ENCODE peak calls at places on chromosome 2, in four cellular contexts. One of them, this sample, is unnamed.

GRCh38 chr2:131034122-131035051 is 58.9 kb downstream of the FAM168B start:
- DNase-seq in cardiac fibroblast: peak; percentile 31
- DNase-seq in HCT116: no peak
- DNase-seq in stimulated activated CD8-positive, alpha-beta memory T cell treated with anti-CD3 and anti-CD28 coated beads, Interleukin-4, amount 100 ng/mL, for 24 hours: no peak
- DNase-seq in this sample: peak; percentile 47

GRCh38 chr2:16281451-16282330 is 341.3 kb downstream of the MYCN start:
- DNase-seq in cardiac fibroblast: peak; percentile 16
- DNase-seq in HCT116: peak; percentile 10
- DNase-seq in stimulated activated CD8-positive, alpha-beta memory T cell treated with anti-CD3 and anti-CD28 coated beads, Interleukin-4, amount 100 ng/mL, for 24 hours: no peak
- DNase-seq in this sample: no peak

GRCh38 chr2:233061591-233062446 is 1.7 kb downstream of the INPP5D start:
- DNase-seq in cardiac fibroblast: peak; percentile 18
- DNase-seq in HCT116: no peak
- DNase-seq in stimulated activated CD8-positive, alpha-beta memory T cell treated with anti-CD3 and anti-CD28 coated beads, Interleukin-4, amount 100 ng/mL, for 24 hours: no peak
- DNase-seq in this sample: no peak

GRCh38 chr2:238387376-238387775 is 39.4 kb upstream of the ASB1 start:
- DNase-seq in cardiac fibroblast: peak; percentile 64
- DNase-seq in HCT116: no peak
- DNase-seq in stimulated activated CD8-positive, alpha-beta memory T cell treated with anti-CD3 and anti-CD28 coated beads, Interleukin-4, amount 100 ng/mL, for 24 hours: no peak
- DNase-seq in this sample: no peak

GRCh38 chr2:164841719-164842623 is at the start of gene COBLL1:
- DNase-seq in cardiac fibroblast: peak; percentile 61
- DNase-seq in HCT116: peak; percentile 71
- DNase-seq in stimulated activated CD8-positive, alpha-beta memory T cell treated with anti-CD3 and anti-CD28 coated beads, Interleukin-4, amount 100 ng/mL, for 24 hours: peak; percentile 5
- DNase-seq in this sample: peak; percentile 52

GRCh38 chr2:101614127-101614759 is 83.3 kb upstream of the MAP4K4 start:
- DNase-seq in cardiac fibroblast: no peak
- DNase-seq in HCT116: no peak
- DNase-seq in stimulated activated CD8-positive, alpha-beta memory T cell treated with anti-CD3 and anti-CD28 coated beads, Interleukin-4, amount 100 ng/mL, for 24 hours: no peak
- DNase-seq in this sample: no peak

GRCh38 chr2:57180042-57180567 is 866.5 kb upstream of the VRK2 start:
- DNase-seq in cardiac fibroblast: peak; percentile 11
- DNase-seq in HCT116: no peak
- DNase-seq in stimulated activated CD8-positive, alpha-beta memory T cell treated with anti-CD3 and anti-CD28 coated beads, Interleukin-4, amount 100 ng/mL, for 24 hours: no peak
- DNase-seq in this sample: no peak

GRCh38 chr2:80364511-80365212 is 60.1 kb upstream of the LRRTM1 start:
- DNase-seq in cardiac fibroblast: no peak
- DNase-seq in HCT116: no peak
- DNase-seq in stimulated activated CD8-positive, alpha-beta memory T cell treated with anti-CD3 and anti-CD28 coated beads, Interleukin-4, amount 100 ng/mL, for 24 hours: no peak
- DNase-seq in this sample: no peak

GRCh38 chr2:86218124-86218523 is 18.9 kb downstream of the MRPL35 start:
- DNase-seq in cardiac fibroblast: no peak
- DNase-seq in HCT116: no peak
- DNase-seq in stimulated activated CD8-positive, alpha-beta memory T cell treated with anti-CD3 and anti-CD28 coated beads, Interleukin-4, amount 100 ng/mL, for 24 hours: no peak
- DNase-seq in this sample: no peak

GRCh38 chr2:232781765-232782164 is 5.4 kb upstream of the KCNJ13 start:
- DNase-seq in cardiac fibroblast: peak; percentile 20
- DNase-seq in HCT116: no peak
- DNase-seq in stimulated activated CD8-positive, alpha-beta memory T cell treated with anti-CD3 and anti-CD28 coated beads, Interleukin-4, amount 100 ng/mL, for 24 hours: peak; percentile 1
- DNase-seq in this sample: no peak

GRCh38 chr2:112155331-112156151 is 17.4 kb downstream of the FBLN7 start:
- DNase-seq in cardiac fibroblast: no peak
- DNase-seq in HCT116: no peak
- DNase-seq in stimulated activated CD8-positive, alpha-beta memory T cell treated with anti-CD3 and anti-CD28 coated beads, Interleukin-4, amount 100 ng/mL, for 24 hours: no peak
- DNase-seq in this sample: no peak

GRCh38 chr2:10522726-10523405 is 74.7 kb upstream of the ODC1 start:
- DNase-seq in cardiac fibroblast: no peak
- DNase-seq in HCT116: no peak
- DNase-seq in stimulated activated CD8-positive, alpha-beta memory T cell treated with anti-CD3 and anti-CD28 coated beads, Interleukin-4, amount 100 ng/mL, for 24 hours: no peak
- DNase-seq in this sample: no peak

GRCh38 chr2:42316910-42317309 is 44.1 kb downstream of the COX7A2L start:
- DNase-seq in cardiac fibroblast: no peak
- DNase-seq in HCT116: no peak
- DNase-seq in stimulated activated CD8-positive, alpha-beta memory T cell treated with anti-CD3 and anti-CD28 coated beads, Interleukin-4, amount 100 ng/mL, for 24 hours: no peak
- DNase-seq in this sample: no peak

GRCh38 chr2:112924348-112924747 is 13.4 kb downstream of the IL37 start:
- DNase-seq in cardiac fibroblast: no peak
- DNase-seq in HCT116: no peak
- DNase-seq in stimulated activated CD8-positive, alpha-beta memory T cell treated with anti-CD3 and anti-CD28 coated beads, Interleukin-4, amount 100 ng/mL, for 24 hours: no peak
- DNase-seq in this sample: no peak

GRCh38 chr2:177772529-177772928 is 300.0 kb downstream of the PDE11A start:
- DNase-seq in cardiac fibroblast: peak; percentile 54
- DNase-seq in HCT116: peak; percentile 39
- DNase-seq in stimulated activated CD8-positive, alpha-beta memory T cell treated with anti-CD3 and anti-CD28 coated beads, Interleukin-4, amount 100 ng/mL, for 24 hours: no peak
- DNase-seq in this sample: no peak

GRCh38 chr2:195051401-195051800 is 605.6 kb upstream of the SLC39A10 start:
- DNase-seq in cardiac fibroblast: no peak
- DNase-seq in HCT116: no peak
- DNase-seq in stimulated activated CD8-positive, alpha-beta memory T cell treated with anti-CD3 and anti-CD28 coated beads, Interleukin-4, amount 100 ng/mL, for 24 hours: no peak
- DNase-seq in this sample: no peak

GRCh38 chr2:11094021-11094810 is 61.1 kb upstream of the SLC66A3 start:
- DNase-seq in cardiac fibroblast: no peak
- DNase-seq in HCT116: no peak
- DNase-seq in stimulated activated CD8-positive, alpha-beta memory T cell treated with anti-CD3 and anti-CD28 coated beads, Interleukin-4, amount 100 ng/mL, for 24 hours: no peak
- DNase-seq in this sample: no peak

GRCh38 chr2:2788076-2788475 is 457.0 kb upstream of the MYT1L start:
- DNase-seq in cardiac fibroblast: no peak
- DNase-seq in HCT116: no peak
- DNase-seq in stimulated activated CD8-positive, alpha-beta memory T cell treated with anti-CD3 and anti-CD28 coated beads, Interleukin-4, amount 100 ng/mL, for 24 hours: no peak
- DNase-seq in this sample: no peak

GRCh38 chr2:68466361-68466777 is 725 bp downstream of the FBXO48 start:
- DNase-seq in cardiac fibroblast: peak; percentile 56
- DNase-seq in HCT116: no peak
- DNase-seq in stimulated activated CD8-positive, alpha-beta memory T cell treated with anti-CD3 and anti-CD28 coated beads, Interleukin-4, amount 100 ng/mL, for 24 hours: peak; percentile 34
- DNase-seq in this sample: no peak

GRCh38 chr2:40227200-40227599 is 224.7 kb downstream of the SLC8A1 start:
- DNase-seq in cardiac fibroblast: no peak
- DNase-seq in HCT116: no peak
- DNase-seq in stimulated activated CD8-positive, alpha-beta memory T cell treated with anti-CD3 and anti-CD28 coated beads, Interleukin-4, amount 100 ng/mL, for 24 hours: no peak
- DNase-seq in this sample: no peak

GRCh38 chr2:46298522-46299351 is 1.5 kb downstream of the EPAS1 start:
- DNase-seq in cardiac fibroblast: peak; percentile 76
- DNase-seq in HCT116: no peak
- DNase-seq in stimulated activated CD8-positive, alpha-beta memory T cell treated with anti-CD3 and anti-CD28 coated beads, Interleukin-4, amount 100 ng/mL, for 24 hours: no peak
- DNase-seq in this sample: peak; percentile 68

GRCh38 chr2:217331577-217332139 is 471.8 kb upstream of the TNP1 start:
- DNase-seq in cardiac fibroblast: peak; percentile 71
- DNase-seq in HCT116: no peak
- DNase-seq in stimulated activated CD8-positive, alpha-beta memory T cell treated with anti-CD3 and anti-CD28 coated beads, Interleukin-4, amount 100 ng/mL, for 24 hours: no peak
- DNase-seq in this sample: no peak

GRCh38 chr2:215319500-215319899 is 7.6 kb downstream of the ATIC start:
- DNase-seq in cardiac fibroblast: no peak
- DNase-seq in HCT116: no peak
- DNase-seq in stimulated activated CD8-positive, alpha-beta memory T cell treated with anti-CD3 and anti-CD28 coated beads, Interleukin-4, amount 100 ng/mL, for 24 hours: no peak
- DNase-seq in this sample: no peak

GRCh38 chr2:184530239-184530638 is 68.1 kb upstream of the ZNF804A start:
- DNase-seq in cardiac fibroblast: no peak
- DNase-seq in HCT116: no peak
- DNase-seq in stimulated activated CD8-positive, alpha-beta memory T cell treated with anti-CD3 and anti-CD28 coated beads, Interleukin-4, amount 100 ng/mL, for 24 hours: no peak
- DNase-seq in this sample: no peak

GRCh38 chr2:191927991-191928390 is 81.1 kb upstream of the CAVIN2 start:
- DNase-seq in cardiac fibroblast: peak; percentile 46
- DNase-seq in HCT116: no peak
- DNase-seq in stimulated activated CD8-positive, alpha-beta memory T cell treated with anti-CD3 and anti-CD28 coated beads, Interleukin-4, amount 100 ng/mL, for 24 hours: no peak
- DNase-seq in this sample: no peak

GRCh38 chr2:62770629-62771028 is 65.1 kb downstream of the EHBP1 start:
- DNase-seq in cardiac fibroblast: no peak
- DNase-seq in HCT116: no peak
- DNase-seq in stimulated activated CD8-positive, alpha-beta memory T cell treated with anti-CD3 and anti-CD28 coated beads, Interleukin-4, amount 100 ng/mL, for 24 hours: no peak
- DNase-seq in this sample: no peak

GRCh38 chr2:216222650-216223352 is 113.7 kb downstream of the XRCC5 start:
- DNase-seq in cardiac fibroblast: peak; percentile 14
- DNase-seq in HCT116: no peak
- DNase-seq in stimulated activated CD8-positive, alpha-beta memory T cell treated with anti-CD3 and anti-CD28 coated beads, Interleukin-4, amount 100 ng/mL, for 24 hours: no peak
- DNase-seq in this sample: no peak

GRCh38 chr2:197786010-197786877 is 1.1 kb upstream of the BOLL start:
- DNase-seq in cardiac fibroblast: no peak
- DNase-seq in HCT116: no peak
- DNase-seq in stimulated activated CD8-positive, alpha-beta memory T cell treated with anti-CD3 and anti-CD28 coated beads, Interleukin-4, amount 100 ng/mL, for 24 hours: peak; percentile 48
- DNase-seq in this sample: peak; percentile 78

GRCh38 chr2:101745711-101746694 is 48.5 kb downstream of the MAP4K4 start:
- DNase-seq in cardiac fibroblast: peak; percentile 59
- DNase-seq in HCT116: no peak
- DNase-seq in stimulated activated CD8-positive, alpha-beta memory T cell treated with anti-CD3 and anti-CD28 coated beads, Interleukin-4, amount 100 ng/mL, for 24 hours: no peak
- DNase-seq in this sample: no peak

GRCh38 chr2:183172220-183172887 is 48.1 kb downstream of the NUP35 start:
- DNase-seq in cardiac fibroblast: no peak
- DNase-seq in HCT116: no peak
- DNase-seq in stimulated activated CD8-positive, alpha-beta memory T cell treated with anti-CD3 and anti-CD28 coated beads, Interleukin-4, amount 100 ng/mL, for 24 hours: no peak
- DNase-seq in this sample: no peak

GRCh38 chr2:234701841-234702240 is 205.0 kb upstream of the ARL4C start:
- DNase-seq in cardiac fibroblast: no peak
- DNase-seq in HCT116: no peak
- DNase-seq in stimulated activated CD8-positive, alpha-beta memory T cell treated with anti-CD3 and anti-CD28 coated beads, Interleukin-4, amount 100 ng/mL, for 24 hours: no peak
- DNase-seq in this sample: no peak

GRCh38 chr2:239249781-239250180 is 151.0 kb downstream of the HDAC4 start:
- DNase-seq in cardiac fibroblast: peak; percentile 82
- DNase-seq in HCT116: no peak
- DNase-seq in stimulated activated CD8-positive, alpha-beta memory T cell treated with anti-CD3 and anti-CD28 coated beads, Interleukin-4, amount 100 ng/mL, for 24 hours: no peak
- DNase-seq in this sample: no peak